ENCODE peak calls at places on chromosome X, in nine cellular contexts. One of them, this sample, is unnamed. For H3K4me1 and H3K9me3, the result is how much of the 10 kb centered on the place peaks cover.

GRCh38 chrX:84907324-84907946 is 96.2 kb upstream of the APOOL start:
- DNase-seq in heart right ventricle: no peak
- DNase-seq in uterus: no peak
- DNase-seq in tibial nerve: no peak
- DNase-seq in trophoblast cell: no peak
- DNase-seq in adrenal gland: no peak
- DNase-seq in heart left ventricle: no peak
- DNase-seq in spleen: no peak
- DNase-seq in upper lobe of left lung: no peak
- DNase-seq in this sample: no peak

GRCh38 chrX:48676893-48677270 is 6.7 kb upstream of the WAS start:
- DNase-seq in heart right ventricle: no peak
- DNase-seq in uterus: no peak
- DNase-seq in tibial nerve: no peak
- DNase-seq in trophoblast cell: no peak
- DNase-seq in adrenal gland: no peak
- DNase-seq in heart left ventricle: no peak
- DNase-seq in spleen: no peak
- DNase-seq in upper lobe of left lung: no peak
- DNase-seq in this sample: no peak

GRCh38 chrX:12770440-12770839 is 20.8 kb upstream of the PRPS2 start:
- DNase-seq in heart right ventricle: no peak
- DNase-seq in uterus: no peak
- DNase-seq in tibial nerve: no peak
- DNase-seq in trophoblast cell: no peak
- DNase-seq in adrenal gland: no peak
- DNase-seq in heart left ventricle: no peak
- DNase-seq in spleen: no peak
- DNase-seq in upper lobe of left lung: no peak
- DNase-seq in this sample: no peak

GRCh38 chrX:115560978-115561604 is at the start of gene PLS3:
- DNase-seq in heart right ventricle: peak
- DNase-seq in uterus: peak
- DNase-seq in tibial nerve: peak
- DNase-seq in trophoblast cell: peak
- DNase-seq in adrenal gland: peak
- DNase-seq in heart left ventricle: peak
- DNase-seq in spleen: peak
- DNase-seq in upper lobe of left lung: peak
- DNase-seq in this sample: peak

GRCh38 chrX:134554291-134554690 is 94.3 kb downstream of the HPRT1 start:
- DNase-seq in heart right ventricle: no peak
- DNase-seq in uterus: no peak
- DNase-seq in tibial nerve: no peak
- DNase-seq in trophoblast cell: no peak
- DNase-seq in adrenal gland: no peak
- DNase-seq in heart left ventricle: no peak
- DNase-seq in spleen: no peak
- DNase-seq in upper lobe of left lung: no peak
- DNase-seq in this sample: no peak

GRCh38 chrX:153611298-153612095 is 12.6 kb upstream of the CCNQ start:
- DNase-seq in heart right ventricle: no peak
- DNase-seq in uterus: peak
- DNase-seq in tibial nerve: no peak
- DNase-seq in trophoblast cell: no peak
- DNase-seq in adrenal gland: no peak
- DNase-seq in heart left ventricle: peak
- DNase-seq in spleen: peak
- DNase-seq in upper lobe of left lung: no peak
- DNase-seq in this sample: no peak

GRCh38 chrX:110161361-110161686 is 156.6 kb downstream of the AMMECR1 start:
- DNase-seq in heart right ventricle: no peak
- DNase-seq in uterus: no peak
- DNase-seq in tibial nerve: no peak
- DNase-seq in trophoblast cell: no peak
- DNase-seq in adrenal gland: no peak
- DNase-seq in heart left ventricle: no peak
- DNase-seq in spleen: no peak
- DNase-seq in upper lobe of left lung: no peak
- DNase-seq in this sample: no peak

GRCh38 chrX:44580466-44580865 is 37.8 kb upstream of the FUNDC1 start:
- DNase-seq in heart right ventricle: no peak
- DNase-seq in uterus: no peak
- DNase-seq in tibial nerve: no peak
- DNase-seq in trophoblast cell: peak
- DNase-seq in adrenal gland: no peak
- DNase-seq in heart left ventricle: no peak
- DNase-seq in spleen: no peak
- DNase-seq in upper lobe of left lung: no peak
- DNase-seq in this sample: no peak

GRCh38 chrX:16845686-16846085 is 24.5 kb downstream of the RBBP7 start:
- DNase-seq in heart right ventricle: no peak
- DNase-seq in uterus: no peak
- DNase-seq in tibial nerve: no peak
- DNase-seq in trophoblast cell: no peak
- DNase-seq in adrenal gland: no peak
- DNase-seq in heart left ventricle: no peak
- DNase-seq in spleen: no peak
- DNase-seq in upper lobe of left lung: no peak
- DNase-seq in this sample: no peak

GRCh38 chrX:265502-265901 is 15.7 kb upstream of the PLCXD1 start:
- DNase-seq in heart right ventricle: no peak
- DNase-seq in uterus: no peak
- DNase-seq in tibial nerve: no peak
- DNase-seq in trophoblast cell: no peak
- DNase-seq in adrenal gland: no peak
- DNase-seq in heart left ventricle: no peak
- DNase-seq in spleen: no peak
- DNase-seq in upper lobe of left lung: no peak
- DNase-seq in this sample: no peak

GRCh38 chrX:73964607-73965006 is 339.4 kb upstream of the ZCCHC13 start:
- DNase-seq in heart right ventricle: no peak
- DNase-seq in uterus: no peak
- DNase-seq in tibial nerve: no peak
- DNase-seq in trophoblast cell: no peak
- DNase-seq in adrenal gland: no peak
- DNase-seq in heart left ventricle: no peak
- DNase-seq in spleen: no peak
- DNase-seq in upper lobe of left lung: no peak
- DNase-seq in this sample: no peak

GRCh38 chrX:154731203-154731602 is 19.7 kb downstream of the GAB3 start:
- DNase-seq in heart right ventricle: no peak
- DNase-seq in uterus: no peak
- DNase-seq in tibial nerve: no peak
- DNase-seq in trophoblast cell: no peak
- DNase-seq in adrenal gland: no peak
- DNase-seq in heart left ventricle: no peak
- DNase-seq in spleen: no peak
- DNase-seq in upper lobe of left lung: no peak
- DNase-seq in this sample: no peak

GRCh38 chrX:154733072-154733425 is 17.8 kb downstream of the GAB3 start:
- DNase-seq in heart right ventricle: no peak
- DNase-seq in uterus: no peak
- DNase-seq in tibial nerve: no peak
- DNase-seq in trophoblast cell: no peak
- DNase-seq in adrenal gland: no peak
- DNase-seq in heart left ventricle: no peak
- DNase-seq in spleen: no peak
- DNase-seq in upper lobe of left lung: no peak
- DNase-seq in this sample: no peak

GRCh38 chrX:154730271-154730883 is 20.5 kb downstream of the GAB3 start:
- DNase-seq in heart right ventricle: peak
- DNase-seq in uterus: peak
- DNase-seq in tibial nerve: no peak
- DNase-seq in trophoblast cell: no peak
- DNase-seq in adrenal gland: peak
- DNase-seq in heart left ventricle: peak
- DNase-seq in spleen: no peak
- DNase-seq in upper lobe of left lung: peak
- DNase-seq in this sample: peak

GRCh38 chrX:154732421-154733071 is 18.3 kb downstream of the GAB3 start:
- DNase-seq in heart right ventricle: no peak
- DNase-seq in uterus: no peak
- DNase-seq in tibial nerve: no peak
- DNase-seq in trophoblast cell: peak
- DNase-seq in adrenal gland: no peak
- DNase-seq in heart left ventricle: no peak
- DNase-seq in spleen: no peak
- DNase-seq in upper lobe of left lung: peak
- DNase-seq in this sample: no peak

DNA sequence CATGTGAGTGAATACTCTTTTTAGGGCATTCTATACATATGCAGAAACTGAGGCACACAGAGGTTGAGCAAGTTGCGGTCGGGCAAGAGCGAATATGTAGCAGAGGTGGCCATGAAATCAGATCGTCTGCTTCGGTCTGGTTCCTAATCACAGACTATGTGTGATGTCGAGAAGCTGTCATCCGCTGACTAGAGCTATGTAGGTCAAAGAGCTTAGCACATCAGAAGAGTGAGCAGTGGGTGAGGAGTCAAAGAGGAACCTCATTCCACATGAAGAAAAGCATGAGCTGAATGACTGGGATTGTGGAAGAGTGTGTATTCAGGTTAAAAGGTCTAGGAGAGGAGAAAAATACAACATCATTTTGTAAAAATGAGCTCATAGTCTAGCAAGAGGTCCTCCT is 19.0 kb downstream of the GAB3 start:
- DNase-seq in heart right ventricle: no peak
- DNase-seq in uterus: no peak
- DNase-seq in tibial nerve: no peak
- DNase-seq in trophoblast cell: peak
- DNase-seq in adrenal gland: no peak
- DNase-seq in heart left ventricle: no peak
- DNase-seq in spleen: no peak
- DNase-seq in upper lobe of left lung: peak
- DNase-seq in this sample: no peak
- H3K4me1 ChIP-seq in heart right ventricle: half or more
- H3K4me1 ChIP-seq in uterus: under half
- H3K4me1 ChIP-seq in tibial nerve: half or more
- H3K4me1 ChIP-seq in trophoblast cell: under half
- H3K4me1 ChIP-seq in adrenal gland: half or more
- H3K4me1 ChIP-seq in heart left ventricle: half or more
- H3K4me1 ChIP-seq in spleen: half or more
- H3K4me1 ChIP-seq in upper lobe of left lung: half or more
- H3K4me1 ChIP-seq in this sample: under half

GRCh38 chrX:9204560-9204959 is 170.6 kb upstream of the FAM9B start:
- DNase-seq in heart right ventricle: no peak
- DNase-seq in uterus: no peak
- DNase-seq in tibial nerve: no peak
- DNase-seq in trophoblast cell: no peak
- DNase-seq in adrenal gland: no peak
- DNase-seq in heart left ventricle: no peak
- DNase-seq in spleen: no peak
- DNase-seq in upper lobe of left lung: no peak
- DNase-seq in this sample: no peak
- H3K27ac ChIP-seq in heart right ventricle: no peak
- H3K27ac ChIP-seq in uterus: no peak
- H3K27ac ChIP-seq in tibial nerve: no peak
- H3K27ac ChIP-seq in trophoblast cell: no peak
- H3K27ac ChIP-seq in adrenal gland: no peak
- H3K27ac ChIP-seq in heart left ventricle: no peak
- H3K27ac ChIP-seq in spleen: no peak
- H3K27ac ChIP-seq in upper lobe of left lung: no peak
- H3K27ac ChIP-seq in this sample: no peak

GRCh38 chrX:136665258-136665900 is 17.4 kb downstream of the CD40LG start:
- DNase-seq in heart right ventricle: no peak
- DNase-seq in uterus: no peak
- DNase-seq in tibial nerve: no peak
- DNase-seq in trophoblast cell: no peak
- DNase-seq in adrenal gland: no peak
- DNase-seq in heart left ventricle: no peak
- DNase-seq in spleen: no peak
- DNase-seq in upper lobe of left lung: no peak
- DNase-seq in this sample: no peak
- H3K9me3 ChIP-seq in heart right ventricle: under half
- H3K9me3 ChIP-seq in uterus: under half
- H3K9me3 ChIP-seq in tibial nerve: under half
- H3K9me3 ChIP-seq in trophoblast cell: under half
- H3K9me3 ChIP-seq in adrenal gland: under half
- H3K9me3 ChIP-seq in heart left ventricle: under half
- H3K9me3 ChIP-seq in spleen: under half
- H3K9me3 ChIP-seq in upper lobe of left lung: under half
- H3K9me3 ChIP-seq in this sample: under half

GRCh38 chrX:3697220-3697684 is 16.2 kb downstream of the PRKX start:
- DNase-seq in heart right ventricle: no peak
- DNase-seq in uterus: no peak
- DNase-seq in tibial nerve: no peak
- DNase-seq in trophoblast cell: no peak
- DNase-seq in adrenal gland: no peak
- DNase-seq in heart left ventricle: no peak
- DNase-seq in spleen: no peak
- DNase-seq in upper lobe of left lung: peak
- DNase-seq in this sample: no peak

GRCh38 chrX:3697701-3698279 is 15.7 kb downstream of the PRKX start:
- DNase-seq in heart right ventricle: peak
- DNase-seq in uterus: no peak
- DNase-seq in tibial nerve: peak
- DNase-seq in trophoblast cell: no peak
- DNase-seq in adrenal gland: no peak
- DNase-seq in heart left ventricle: peak
- DNase-seq in spleen: no peak
- DNase-seq in upper lobe of left lung: no peak
- DNase-seq in this sample: peak

GRCh38 chrX:3699841-3700381 is 13.5 kb downstream of the PRKX start:
- DNase-seq in heart right ventricle: no peak
- DNase-seq in uterus: no peak
- DNase-seq in tibial nerve: no peak
- DNase-seq in trophoblast cell: no peak
- DNase-seq in adrenal gland: no peak
- DNase-seq in heart left ventricle: no peak
- DNase-seq in spleen: no peak
- DNase-seq in upper lobe of left lung: no peak
- DNase-seq in this sample: no peak
- H3K4me1 ChIP-seq in heart right ventricle: half or more
- H3K4me1 ChIP-seq in uterus: under half
- H3K4me1 ChIP-seq in tibial nerve: under half
- H3K4me1 ChIP-seq in trophoblast cell: under half
- H3K4me1 ChIP-seq in adrenal gland: under half
- H3K4me1 ChIP-seq in heart left ventricle: under half
- H3K4me1 ChIP-seq in spleen: under half
- H3K4me1 ChIP-seq in upper lobe of left lung: under half
- H3K4me1 ChIP-seq in this sample: under half

DNA sequence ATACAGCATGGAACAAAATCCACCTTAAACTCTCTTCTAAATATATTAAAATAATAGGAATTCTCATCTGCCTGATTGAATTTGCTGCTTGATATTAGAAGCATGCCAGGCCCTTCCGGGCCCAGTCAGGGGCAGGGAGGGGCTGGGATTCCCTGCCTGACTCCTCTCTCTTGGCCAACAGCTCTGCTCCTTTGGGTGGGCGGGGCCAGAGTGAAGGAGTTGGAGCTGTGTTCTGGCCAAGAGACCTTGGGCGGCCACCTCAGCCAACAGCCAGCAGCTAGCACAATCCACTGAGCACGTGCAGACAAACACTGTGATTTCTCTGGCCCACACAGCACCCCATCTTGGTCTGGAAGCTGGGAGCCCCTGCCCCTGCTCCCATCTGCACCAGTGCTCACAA is 140.3 kb downstream of the PJA1 start:
- DNase-seq in heart right ventricle: peak
- DNase-seq in uterus: peak
- DNase-seq in tibial nerve: peak
- DNase-seq in trophoblast cell: peak
- DNase-seq in adrenal gland: peak
- DNase-seq in heart left ventricle: peak
- DNase-seq in spleen: peak
- DNase-seq in upper lobe of left lung: peak
- DNase-seq in this sample: peak
- H3K27ac ChIP-seq in heart right ventricle: no peak
- H3K27ac ChIP-seq in uterus: no peak
- H3K27ac ChIP-seq in tibial nerve: no peak
- H3K27ac ChIP-seq in trophoblast cell: no peak
- H3K27ac ChIP-seq in adrenal gland: no peak
- H3K27ac ChIP-seq in heart left ventricle: peak
- H3K27ac ChIP-seq in spleen: no peak
- H3K27ac ChIP-seq in upper lobe of left lung: no peak
- H3K27ac ChIP-seq in this sample: peak

This sample was measured in right cardiac atrium.